ENCODE peak calls at places on chromosome 1, in five cellular contexts. Q is iris pigment epithelial cell; I is PC-9; Y is CD8-positive, alpha-beta T cell; C is fibroblast of pulmonary artery. O is an unnamed sample.

GRCh38 chr1:113073457-113073950 is 506 bp downstream of the LRIG2 start:
- DNase-seq in Q (peak), I (peak), Y (no peak), C (peak), O (peak)

GRCh38 chr1:31441558-31441957 is 28.5 kb downstream of the SERINC2 start:
- DNase-seq in Q (no peak), I (no peak), Y (no peak), C (no peak), O (no peak)

GRCh38 chr1:167795810-167796740 is 74.3 kb downstream of the MPZL1 start:
- DNase-seq in Q (no peak), I (peak), Y (no peak), C (peak), O (peak)

GRCh38 chr1:12593621-12594066 is 24.4 kb downstream of the DHRS3 start:
- DNase-seq in Q (peak), I (no peak), Y (no peak), C (peak), O (peak)

GRCh38 chr1:151774540-151774939 is 11.2 kb upstream of the MRPL9 start:
- DNase-seq in Q (no peak), I (no peak), Y (no peak), C (no peak), O (no peak)

GRCh38 chr1:240820816-240821215 is 208.9 kb upstream of the GREM2 start:
- DNase-seq in Q (no peak), I (no peak), Y (no peak), C (no peak), O (no peak)

GRCh38 chr1:205570173-205570501 is 61.7 kb downstream of the ELK4 start:
- DNase-seq in Q (no peak), I (no peak), Y (no peak), C (no peak), O (peak)

GRCh38 chr1:111570781-111571181 is 48.8 kb upstream of the RAP1A start:
- DNase-seq in Q (peak), I (no peak), Y (peak), C (no peak), O (no peak)

GRCh38 chr1:193927550-193927949 is 741.1 kb upstream of the B3GALT2 start:
- DNase-seq in Q (no peak), I (no peak), Y (no peak), C (no peak), O (no peak)

GRCh38 chr1:203465146-203465798 is 10.3 kb upstream of the PRELP start:
- DNase-seq in Q (no peak), I (no peak), Y (no peak), C (no peak), O (peak)

GRCh38 chr1:100077525-100077924 is 55.2 kb downstream of the SASS6 start:
- DNase-seq in Q (no peak), I (no peak), Y (no peak), C (peak), O (no peak)

GRCh38 chr1:38028105-38028591 is 15.6 kb downstream of the UTP11 start:
- DNase-seq in Q (no peak), I (peak), Y (no peak), C (no peak), O (no peak)

GRCh38 chr1:22484741-22485140 is 33.1 kb downstream of the ZBTB40 start:
- DNase-seq in Q (no peak), I (no peak), Y (no peak), C (no peak), O (no peak)

GRCh38 chr1:215744419-215744818 is 177.3 kb downstream of the KCTD3 start:
- DNase-seq in Q (peak), I (no peak), Y (no peak), C (no peak), O (no peak)

GRCh38 chr1:179929955-179930798 is 24.4 kb upstream of the CEP350 start:
- DNase-seq in Q (no peak), I (no peak), Y (no peak), C (peak), O (no peak)

GRCh38 chr1:46036894-46037596 is 95.4 kb downstream of the PIK3R3 start:
- DNase-seq in Q (peak), I (peak), Y (peak), C (peak), O (peak)

GRCh38 chr1:209686319-209686718 is 11.1 kb downstream of the G0S2 start:
- DNase-seq in Q (no peak), I (no peak), Y (no peak), C (no peak), O (no peak)

GRCh38 chr1:166944186-166944967 is 31.0 kb downstream of the ILDR2 start:
- DNase-seq in Q (peak), I (no peak), Y (no peak), C (peak), O (no peak)

GRCh38 chr1:4877426-4877825 is 223.0 kb downstream of the AJAP1 start:
- DNase-seq in Q (no peak), I (no peak), Y (no peak), C (no peak), O (no peak)

GRCh38 chr1:208467401-208467800 is 223.2 kb upstream of the PLXNA2 start:
- DNase-seq in Q (no peak), I (no peak), Y (no peak), C (no peak), O (no peak)

GRCh38 chr1:61451214-61451968 is 273.6 kb downstream of the TM2D1 start:
- DNase-seq in Q (no peak), I (no peak), Y (no peak), C (no peak), O (no peak)

GRCh38 chr1:165843304-165843703 is 15.9 kb downstream of the UCK2 start:
- DNase-seq in Q (peak), I (no peak), Y (no peak), C (no peak), O (no peak)

GRCh38 chr1:161702250-161702649 is 4.8 kb upstream of the FCRLA start:
- DNase-seq in Q (peak), I (no peak), Y (no peak), C (no peak), O (no peak)

GRCh38 chr1:47617381-47618221 is 179.8 kb downstream of the FOXD2 start:
- DNase-seq in Q (no peak), I (no peak), Y (no peak), C (no peak), O (no peak)

GRCh38 chr1:29698033-29698432 is 461.7 kb downstream of the PTPRU start:
- DNase-seq in Q (peak), I (peak), Y (no peak), C (peak), O (no peak)

GRCh38 chr1:229629251-229629650 is 3.2 kb downstream of the URB2 start:
- DNase-seq in Q (peak), I (no peak), Y (no peak), C (peak), O (no peak)

GRCh38 chr1:218209351-218209861 is 75.7 kb upstream of the RRP15 start:
- DNase-seq in Q (peak), I (peak), Y (no peak), C (peak), O (no peak)

GRCh38 chr1:20138961-20139550 is at the start of gene PLA2G2F:
- DNase-seq in Q (no peak), I (peak), Y (no peak), C (no peak), O (peak)

O was measured in sigmoid colon.